ENCODE peak calls at places on chromosomes 13 and 19, in six cellular contexts. I is uterus, T is left ventricle myocardium inferior, C is WERI-Rb-1, W is T-helper 1 cell, Q is hepatic stellate cell. Y is an unnamed sample.

GRCh38 chr19:3185482-3186376 is at the start of gene NCLN:
- DNase-seq in Q (peak; percentile 87), T (peak; percentile 95), I (peak; percentile 95), W (peak; percentile 81), C (peak; percentile 93), Y (peak; percentile 99)

GRCh38 chr13:105272660-105273631 is 1262.5 kb downstream of the EFNB2 start:
- DNase-seq in T (no peak), C (no peak), Q (no peak), I (no peak), W (no peak), Y (no peak)

GRCh38 chr13:32471187-32471922 is 43.4 kb upstream of the N4BP2L1 start:
- DNase-seq in T (peak; percentile 42), C (no peak), I (peak; percentile 75), Q (no peak), W (no peak), Y (no peak)

GRCh38 chr13:31301119-31301518 is 101.3 kb downstream of the B3GLCT start:
- DNase-seq in W (no peak), T (no peak), C (no peak), Q (no peak), I (no peak), Y (no peak)

GRCh38 chr13:109964164-109964563 is 177.8 kb upstream of the IRS2 start:
- DNase-seq in T (no peak), C (no peak), I (no peak), W (no peak), Q (no peak), Y (no peak)

GRCh38 chr19:4539697-4540581 is at the start of gene LRG1:
- DNase-seq in W (no peak), T (no peak), C (no peak), Q (no peak), I (no peak), Y (no peak)

GRCh38 chr19:28313633-28314032 is 899.3 kb downstream of the UQCRFS1 start:
- DNase-seq in T (peak; percentile 20), W (no peak), I (peak; percentile 24), Q (peak; percentile 83), C (no peak), Y (no peak)

GRCh38 chr13:36674337-36675212 is 755 bp downstream of the SERTM1 start:
- DNase-seq in I (no peak), W (no peak), T (no peak), Q (no peak), C (no peak), Y (no peak)

GRCh38 chr19:906480-906879 is 6.5 kb downstream of the R3HDM4 start:
- DNase-seq in W (no peak), C (no peak), T (no peak), Q (no peak), I (no peak), Y (no peak)

GRCh38 chr19:14511245-14511625 is 7.0 kb downstream of the DNAJB1 start:
- DNase-seq in T (no peak), Q (no peak), I (no peak), C (peak; percentile 37), W (no peak), Y (no peak)

GRCh38 chr19:49149652-49150105 is 5.5 kb downstream of the HRC start:
- DNase-seq in Q (peak; percentile 87), I (peak; percentile 72), W (no peak), T (peak; percentile 61), C (peak; percentile 83), Y (no peak)

GRCh38 chr13:51849145-51850101 is 4.4 kb upstream of the TMEM272 start:
- DNase-seq in T (peak; percentile 35), W (no peak), I (no peak), C (peak; percentile 43), Q (no peak), Y (no peak)

GRCh38 chr19:44308011-44308410 is 3.2 kb upstream of the ZNF235 start:
- DNase-seq in I (no peak), T (no peak), C (no peak), Q (peak; percentile 6), W (no peak), Y (no peak)

GRCh38 chr13:50543767-50544166 is 299.7 kb downstream of the DLEU7 start:
- DNase-seq in Q (no peak), C (no peak), W (no peak), T (no peak), I (no peak), Y (no peak)

GRCh38 chr13:40120288-40120687 is 464.8 kb downstream of the COG6 start:
- DNase-seq in Q (no peak), W (no peak), C (no peak), I (no peak), T (no peak), Y (no peak)

GRCh38 chr13:34020388-34020787 is 202.4 kb downstream of the RFC3 start:
- DNase-seq in C (no peak), T (no peak), W (no peak), I (no peak), Q (no peak), Y (no peak)

GRCh38 chr13:98207411-98207810 is 30.3 kb upstream of the RNF113B start:
- DNase-seq in W (no peak), C (no peak), I (no peak), T (no peak), Q (peak; percentile 47), Y (no peak)

GRCh38 chr13:42116225-42116624 is 67.8 kb downstream of the DGKH start:
- DNase-seq in C (no peak), W (no peak), I (no peak), Q (no peak), T (no peak), Y (no peak)

GRCh38 chr19:42465827-42466280 is 23.1 kb upstream of the CXCL17 start:
- DNase-seq in T (no peak), C (no peak), Q (no peak), W (no peak), I (no peak), Y (no peak)

GRCh38 chr13:77338329-77338728 is 11.4 kb upstream of the MYCBP2 start:
- DNase-seq in Q (no peak), T (no peak), I (no peak), W (no peak), C (no peak), Y (no peak)

GRCh38 chr13:105773887-105774538 is 761.4 kb downstream of the EFNB2 start:
- DNase-seq in T (no peak), I (no peak), Q (no peak), W (no peak), C (no peak), Y (no peak)

GRCh38 chr13:49615844-49616687 is 12.2 kb upstream of the ARL11 start:
- DNase-seq in C (no peak), W (no peak), Q (no peak), T (no peak), I (no peak), Y (no peak)

GRCh38 chr13:39957868-39958676 is 302.6 kb downstream of the COG6 start:
- DNase-seq in I (no peak), T (no peak), C (no peak), W (no peak), Q (no peak), Y (no peak)

GRCh38 chr13:51834581-51835158 is 10.3 kb downstream of the TMEM272 start:
- DNase-seq in T (no peak), Q (no peak), C (no peak), W (no peak), I (no peak), Y (no peak)

GRCh38 chr19:7478843-7479227 is 10.0 kb downstream of the PEX11G start:
- DNase-seq in C (no peak), W (no peak), I (no peak), T (no peak), Q (no peak), Y (no peak)

GRCh38 chr19:17938092-17938845 is 5.5 kb downstream of the CCDC124 start:
- DNase-seq in Q (peak; percentile 95), C (peak; percentile 78), W (peak; percentile 60), T (peak; percentile 76), I (peak; percentile 75), Y (peak; percentile 79)

GRCh38 chr19:48171584-48172170 is 1.2 kb downstream of the ZSWIM9 start:
- DNase-seq in W (no peak), I (no peak), T (no peak), Q (no peak), C (no peak), Y (no peak)

GRCh38 chr13:98978280-98978679 is 416 bp upstream of the DOCK9 start:
- DNase-seq in C (no peak), I (no peak), W (no peak), Q (peak; percentile 50), T (no peak), Y (no peak)

GRCh38 chr13:33206425-33206824 is 79.1 kb downstream of the STARD13 start:
- DNase-seq in I (no peak), W (no peak), T (no peak), Q (no peak), C (no peak), Y (no peak)

GRCh38 chr19:3867971-3868769 is 668 bp downstream of the ZFR2 start:
- DNase-seq in T (no peak), C (no peak), Q (no peak), W (no peak), I (no peak), Y (no peak)

GRCh38 chr19:18208098-18208951 is 4.5 kb upstream of the RAB3A start:
- DNase-seq in I (peak; percentile 37), C (peak; percentile 66), W (no peak), Q (peak; percentile 93), T (peak; percentile 44), Y (peak; percentile 55)

GRCh38 chr19:390386-391198 is 18.4 kb downstream of the C2CD4C start:
- DNase-seq in W (no peak), C (peak; percentile 49), I (no peak), Q (no peak), T (no peak), Y (no peak)

GRCh38 chr13:41785402-41786142 is 175.3 kb downstream of the VWA8 start:
- DNase-seq in W (no peak), I (no peak), T (no peak), Q (no peak), C (no peak), Y (no peak)

GRCh38 chr13:19179916-19180315 is 1.7 kb downstream of the TUBA3C start:
- DNase-seq in I (no peak), Q (no peak), C (no peak), W (no peak), T (no peak), Y (no peak)

GRCh38 chr13:84917252-84917878 is 881.9 kb downstream of the SLITRK6 start:
- DNase-seq in C (no peak), W (no peak), I (no peak), T (no peak), Q (no peak), Y (no peak)

GRCh38 chr13:114013336-114013735 is 39.5 kb upstream of the C13orf46 start:
- DNase-seq in W (no peak), T (no peak), Q (no peak), C (no peak), I (no peak), Y (no peak)

Y was measured in naive thymus-derived CD8-positive, alpha-beta T cell.